ENCODE peak calls at places on chromosomes 16 and 17, in four cellular contexts. B, Q, M and S are unnamed samples.

GRCh38 chr17:27782791-27783206 is 17.5 kb downstream of the NOS2 start:
- DNase-seq in B (no peak), Q (no peak), M (no peak), S (no peak)

GRCh38 chr16:2156025-2156848 is 655 bp downstream of the TRAF7 start:
- DNase-seq in B (no peak), Q (peak), M (no peak), S (no peak)

GRCh38 chr17:66965801-66966528 is 1.5 kb downstream of the CACNG4 start:
- DNase-seq in B (no peak), Q (peak), M (no peak), S (peak)

GRCh38 chr17:64162575-64162974 is 32.6 kb upstream of the ERN1 start:
- DNase-seq in B (no peak), Q (no peak), M (no peak), S (no peak)

GRCh38 chr16:3651461-3652372 is 2.8 kb upstream of the DNASE1 start:
- DNase-seq in B (peak), Q (no peak), M (no peak), S (no peak)

GRCh38 chr17:6365187-6365943 is 69.6 kb downstream of the AIPL1 start:
- DNase-seq in B (no peak), Q (no peak), M (no peak), S (no peak)

GRCh38 chr16:2692251-2692947 is 10.1 kb downstream of the KCTD5 start:
- DNase-seq in B (no peak), Q (no peak), M (no peak), S (no peak)

GRCh38 chr17:50763716-50764450 is 3.4 kb downstream of the ANKRD40CL start:
- DNase-seq in B (no peak), Q (peak), M (no peak), S (no peak)

GRCh38 chr16:57611184-57611583 is 17.2 kb upstream of the ADGRG1 start:
- DNase-seq in B (no peak), Q (no peak), M (no peak), S (no peak)

GRCh38 chr16:27690604-27691003 is 140.7 kb downstream of the KATNIP start:
- DNase-seq in B (peak), Q (peak), M (no peak), S (peak)

GRCh38 chr16:5863207-5863606 is 765.6 kb upstream of the EEF2KMT start:
- DNase-seq in B (no peak), Q (no peak), M (no peak), S (no peak)

GRCh38 chr16:23694707-23695373 is 16.2 kb downstream of the PLK1 start:
- DNase-seq in B (no peak), Q (peak), M (no peak), S (no peak)

GRCh38 chr17:41020346-41020745 is 6.7 kb downstream of the KRTAP1-5 start:
- DNase-seq in B (no peak), Q (no peak), M (no peak), S (peak)

GRCh38 chr16:58198022-58198683 is at the start of gene CSNK2A2:
- DNase-seq in B (peak), Q (peak), M (peak), S (peak)

GRCh38 chr17:383771-384621 is 31.4 kb upstream of the RPH3AL start:
- DNase-seq in B (no peak), Q (no peak), M (no peak), S (no peak)

GRCh38 chr17:74972107-74972972 is at the start of gene HID1:
- DNase-seq in B (peak), Q (peak), M (peak), S (peak)

GRCh38 chr16:70685061-70685937 is 554 bp downstream of the MTSS2 start:
- DNase-seq in B (no peak), Q (peak), M (no peak), S (no peak)

GRCh38 chr16:69315486-69316311 is 4.5 kb downstream of the VPS4A start:
- DNase-seq in B (no peak), Q (no peak), M (no peak), S (no peak)

GRCh38 chr16:53864819-53865491 is 161.0 kb downstream of the FTO start:
- DNase-seq in B (no peak), Q (no peak), M (no peak), S (no peak)

GRCh38 chr17:45170976-45171337 is 9.3 kb downstream of the HEXIM2 start:
- DNase-seq in B (peak), Q (peak), M (no peak), S (peak)

GRCh38 chr16:2484898-2485508 is 10.1 kb downstream of the TBC1D24 start:
- DNase-seq in B (no peak), Q (no peak), M (no peak), S (no peak)

GRCh38 chr16:14097182-14097951 is 26.2 kb downstream of the MRTFB start:
- DNase-seq in B (no peak), Q (no peak), M (no peak), S (peak)

GRCh38 chr17:63365366-63366237 is 80.5 kb downstream of the CYB561 start:
- DNase-seq in B (no peak), Q (no peak), M (no peak), S (no peak)

GRCh38 chr16:70157105-70157476 is 16.5 kb upstream of the CLEC18C start:
- DNase-seq in B (no peak), Q (no peak), M (no peak), S (no peak)

GRCh38 chr17:60641810-60642220 is 35.8 kb upstream of the BCAS3 start:
- DNase-seq in B (peak), Q (peak), M (peak), S (peak)

GRCh38 chr16:86751081-86752030 is 173.0 kb downstream of the FOXL1 start:
- DNase-seq in B (peak), Q (no peak), M (no peak), S (no peak)

GRCh38 chr17:49576121-49576905 is 642 bp downstream of the NXPH3 start:
- DNase-seq in B (no peak), Q (peak), M (no peak), S (peak)